ENCODE peak calls at places on chromosomes 11 and 22, in six cellular contexts. One of them, this sample, is unnamed.

GRCh38 chr11:61851128-61851899 is 23.2 kb downstream of the FADS2 start:
- DNase-seq in left ventricle myocardium inferior: peak
- DNase-seq in EL: no peak
- DNase-seq in GM18507: no peak
- DNase-seq in nucleus accumbens: peak
- DNase-seq in T-helper 1 cell: no peak
- DNase-seq in this sample: no peak

GRCh38 chr22:40512426-40513136 is 123.9 kb downstream of the MRTFA start:
- DNase-seq in T-helper 1 cell: no peak
- DNase-seq in nucleus accumbens: no peak
- DNase-seq in EL: peak
- DNase-seq in left ventricle myocardium inferior: no peak
- DNase-seq in GM18507: no peak
- DNase-seq in this sample: no peak

GRCh38 chr22:29302681-29303465 is 3.6 kb upstream of the GAS2L1 start:
- DNase-seq in left ventricle myocardium inferior: no peak
- DNase-seq in EL: no peak
- DNase-seq in nucleus accumbens: no peak
- DNase-seq in T-helper 1 cell: no peak
- DNase-seq in GM18507: no peak
- DNase-seq in this sample: no peak

GRCh38 chr11:68441466-68442230 is 18.9 kb upstream of the PPP6R3 start:
- DNase-seq in GM18507: no peak
- DNase-seq in nucleus accumbens: no peak
- DNase-seq in T-helper 1 cell: no peak
- DNase-seq in EL: no peak
- DNase-seq in left ventricle myocardium inferior: no peak
- DNase-seq in this sample: no peak

GRCh38 chr22:46731246-46732040 is 6.6 kb downstream of the CERK start:
- DNase-seq in GM18507: no peak
- DNase-seq in T-helper 1 cell: no peak
- DNase-seq in nucleus accumbens: no peak
- DNase-seq in left ventricle myocardium inferior: peak
- DNase-seq in EL: peak
- DNase-seq in this sample: no peak

GRCh38 chr11:100930185-100930778 is 199.3 kb downstream of the PGR start:
- DNase-seq in left ventricle myocardium inferior: no peak
- DNase-seq in nucleus accumbens: no peak
- DNase-seq in T-helper 1 cell: no peak
- DNase-seq in GM18507: no peak
- DNase-seq in EL: peak
- DNase-seq in this sample: peak

GRCh38 chr22:35868938-35869337 is 151.3 kb downstream of the APOL5 start:
- DNase-seq in left ventricle myocardium inferior: no peak
- DNase-seq in GM18507: no peak
- DNase-seq in EL: peak
- DNase-seq in T-helper 1 cell: no peak
- DNase-seq in nucleus accumbens: no peak
- DNase-seq in this sample: no peak

GRCh38 chr22:36288571-36289405 is 35.9 kb downstream of the APOL1 start:
- DNase-seq in nucleus accumbens: no peak
- DNase-seq in GM18507: no peak
- DNase-seq in EL: no peak
- DNase-seq in left ventricle myocardium inferior: peak
- DNase-seq in T-helper 1 cell: no peak
- DNase-seq in this sample: no peak

GRCh38 chr11:85759915-85760314 is 51.0 kb downstream of the SYTL2 start:
- DNase-seq in GM18507: no peak
- DNase-seq in EL: peak
- DNase-seq in nucleus accumbens: no peak
- DNase-seq in T-helper 1 cell: no peak
- DNase-seq in left ventricle myocardium inferior: no peak
- DNase-seq in this sample: no peak

GRCh38 chr11:7536102-7536501 is 22.3 kb downstream of the PPFIBP2 start:
- DNase-seq in nucleus accumbens: no peak
- DNase-seq in left ventricle myocardium inferior: no peak
- DNase-seq in EL: no peak
- DNase-seq in GM18507: no peak
- DNase-seq in T-helper 1 cell: no peak
- DNase-seq in this sample: no peak

GRCh38 chr11:44162662-44163061 is 67.2 kb downstream of the EXT2 start:
- DNase-seq in GM18507: no peak
- DNase-seq in nucleus accumbens: no peak
- DNase-seq in T-helper 1 cell: no peak
- DNase-seq in left ventricle myocardium inferior: no peak
- DNase-seq in EL: no peak
- DNase-seq in this sample: no peak

GRCh38 chr22:19576460-19577421 is 52.5 kb upstream of the CLDN5 start:
- DNase-seq in EL: peak
- DNase-seq in GM18507: peak
- DNase-seq in nucleus accumbens: no peak
- DNase-seq in T-helper 1 cell: no peak
- DNase-seq in left ventricle myocardium inferior: peak
- DNase-seq in this sample: no peak

GRCh38 chr11:75850787-75851186 is 35.8 kb downstream of the UVRAG start:
- DNase-seq in T-helper 1 cell: no peak
- DNase-seq in EL: no peak
- DNase-seq in left ventricle myocardium inferior: no peak
- DNase-seq in nucleus accumbens: no peak
- DNase-seq in GM18507: no peak
- DNase-seq in this sample: no peak

GRCh38 chr22:38309614-38310517 is 7.4 kb downstream of the CSNK1E start:
- DNase-seq in nucleus accumbens: no peak
- DNase-seq in T-helper 1 cell: no peak
- DNase-seq in EL: no peak
- DNase-seq in GM18507: no peak
- DNase-seq in left ventricle myocardium inferior: no peak
- DNase-seq in this sample: no peak

GRCh38 chr11:109865558-109866186 is 227.5 kb upstream of the ZC3H12C start:
- DNase-seq in nucleus accumbens: peak
- DNase-seq in GM18507: no peak
- DNase-seq in EL: no peak
- DNase-seq in T-helper 1 cell: no peak
- DNase-seq in left ventricle myocardium inferior: peak
- DNase-seq in this sample: no peak

This sample was measured in erythroblast.